ENCODE peak calls at places on chromosomes 5 and 9, in eight cellular contexts. U is Peyer's patch; F is kidney epithelial cell; H is astrocyte; C is CD8-positive, alpha-beta T cell; L is brain microvascular endothelial cell; V is endothelial cell of umbilical vein; A is ascending aorta. K is an unnamed sample.
A peak's percentile ranks its signal among the peaks of the same experiment; 100 is the strongest.

GRCh38 chr5:7754997-7755596 is 95.8 kb downstream of the CFAP90 start:
- DNase-seq in V (peak; percentile 25), U (no peak), C (no peak), F (no peak), H (no peak), A (no peak), L (peak; percentile 8), K (peak; percentile 49)

GRCh38 chr9:120735415-120736126 is 21.3 kb upstream of the MEGF9 start:
- DNase-seq in U (peak; percentile 42), C (no peak), V (no peak), A (no peak), L (no peak), F (no peak), H (no peak), K (peak; percentile 72)

GRCh38 chr9:105662184-105663104 is at the start of gene TAL2:
- DNase-seq in F (no peak), A (no peak), V (no peak), C (no peak), U (no peak), L (no peak), H (no peak), K (no peak)

GRCh38 chr9:96150324-96151023 is 151.5 kb downstream of the HSD17B3 start:
- DNase-seq in A (no peak), H (peak; percentile 12), F (no peak), C (peak; percentile 61), L (no peak), V (no peak), U (no peak), K (no peak)

GRCh38 chr9:20284601-20285289 is 337.6 kb downstream of the MLLT3 start:
- DNase-seq in A (no peak), V (no peak), C (no peak), F (no peak), H (no peak), U (no peak), L (no peak), K (peak; percentile 15)

GRCh38 chr9:98321269-98321668 is 65.8 kb upstream of the TBC1D2 start:
- DNase-seq in H (no peak), L (no peak), A (no peak), C (no peak), V (no peak), F (no peak), U (no peak), K (no peak)

GRCh38 chr5:163893301-163893700 is 387.9 kb downstream of the MAT2B start:
- DNase-seq in A (no peak), C (no peak), H (peak; percentile 42), F (no peak), U (no peak), V (no peak), L (no peak), K (peak; percentile 82)

GRCh38 chr9:128149951-128150593 is 819 bp downstream of the LCN2 start:
- DNase-seq in C (no peak), A (no peak), V (no peak), F (no peak), H (no peak), U (no peak), L (no peak), K (no peak)

GRCh38 chr9:2116073-2116472 is 100.9 kb downstream of the SMARCA2 start:
- DNase-seq in U (no peak), V (peak; percentile 17), C (no peak), A (no peak), F (no peak), L (peak; percentile 14), H (no peak), K (peak; percentile 23)

DNA sequence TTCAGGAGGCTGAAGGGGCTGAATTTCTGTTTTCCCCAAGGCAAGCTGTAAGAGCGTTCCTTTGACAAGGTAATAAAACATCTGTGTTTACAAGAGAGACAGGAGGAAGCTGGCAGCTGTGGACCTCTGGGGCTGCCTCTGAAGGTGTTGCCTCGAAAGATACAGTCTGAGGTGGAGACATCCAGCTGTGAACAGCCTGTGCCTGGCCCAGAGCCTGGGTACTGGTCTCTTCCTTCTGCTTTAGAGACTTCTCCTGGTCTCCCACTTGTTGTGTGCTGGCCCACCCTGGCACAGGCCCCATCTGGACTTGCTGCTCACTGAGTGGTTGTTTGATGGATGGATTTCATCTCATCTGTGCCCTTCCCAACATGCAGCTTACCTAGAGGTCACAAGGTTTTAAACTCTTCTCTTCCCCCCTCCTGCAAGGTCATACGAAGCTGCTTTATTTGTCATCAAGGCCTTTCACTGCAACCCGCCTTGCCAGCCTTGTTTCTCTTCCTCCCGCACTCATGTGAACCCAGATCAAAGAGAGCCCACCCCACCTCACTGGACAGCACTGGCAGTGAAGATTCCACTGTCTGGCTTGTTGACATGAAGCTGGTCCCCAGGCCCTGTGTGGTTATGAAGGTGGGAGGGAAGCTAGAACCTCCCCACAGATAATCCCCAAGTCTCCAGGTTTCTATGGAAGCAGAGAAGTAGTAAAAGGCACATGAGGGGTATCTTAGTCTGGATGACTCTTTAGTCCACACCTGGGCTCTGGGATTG is 35.0 kb upstream of the ALDH1B1 start:
- DNase-seq in U (no peak), C (no peak), A (no peak), H (no peak), F (no peak), L (no peak), V (no peak), K (no peak)
- TF ChIP-seq CTCF in U (no peak), C (no peak), A (no peak), H (no peak), F (no peak), L (no peak), V (no peak), K (no peak)

GRCh38 chr5:77180167-77181081 is 30.1 kb upstream of the PDE8B start:
- DNase-seq in V (no peak), L (no peak), F (no peak), C (no peak), A (no peak), U (no peak), H (no peak), K (no peak)

GRCh38 chr5:77176429-77176828 is 34.1 kb upstream of the PDE8B start:
- DNase-seq in A (no peak), H (no peak), F (no peak), U (no peak), V (no peak), L (no peak), C (no peak), K (no peak)

GRCh38 chr5:77175235-77175634 is 35.2 kb upstream of the PDE8B start:
- DNase-seq in F (no peak), L (no peak), C (no peak), V (no peak), A (no peak), U (no peak), H (no peak), K (no peak)

GRCh38 chr5:77174526-77174925 is 36.0 kb upstream of the PDE8B start:
- DNase-seq in A (no peak), L (no peak), V (no peak), C (no peak), H (no peak), F (no peak), U (no peak), K (no peak)

DNA sequence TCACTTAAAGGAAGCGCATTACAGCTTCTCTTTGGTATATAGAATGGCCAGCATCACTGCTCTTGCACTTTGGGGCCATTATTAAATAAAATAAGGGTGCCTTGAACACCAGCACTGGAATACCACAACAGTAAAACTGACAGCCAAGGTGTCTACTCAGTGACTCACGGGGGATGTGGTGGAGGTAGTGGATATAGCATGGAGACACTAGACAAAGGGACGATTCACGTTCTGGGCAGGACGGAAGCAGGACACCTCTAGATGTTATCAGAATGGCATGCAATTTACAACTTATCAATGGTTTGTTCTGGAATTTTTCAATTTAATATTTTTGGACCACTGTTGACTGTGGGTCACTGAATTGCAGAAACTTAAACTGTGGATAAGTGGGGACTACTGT is 32.9 kb upstream of the PDE8B start:
- DNase-seq in L (no peak), C (no peak), U (no peak), F (no peak), H (no peak), V (no peak), A (no peak), K (no peak)
- H3K27me3 ChIP-seq in L (peaks cover 3% of the 10 kb centered on the region), C (peaks cover 14% of the 10 kb centered on the region), U (no peaks in the 10 kb centered on the region), F (peaks cover 35% of the 10 kb centered on the region), H (peaks cover 34% of the 10 kb centered on the region), V (peaks cover 36% of the 10 kb centered on the region), A (no peaks in the 10 kb centered on the region), K (peaks cover 9% of the 10 kb centered on the region)

GRCh38 chr5:139402561-139403158 is 1.2 kb downstream of the SPATA24 start:
- DNase-seq in L (no peak), U (no peak), F (no peak), A (no peak), H (no peak), C (no peak), V (no peak), K (no peak)

GRCh38 chr5:139403418-139403786 is 487 bp downstream of the SPATA24 start:
- DNase-seq in C (no peak), U (no peak), L (no peak), A (no peak), V (no peak), F (no peak), H (no peak), K (no peak)

GRCh38 chr5:139403787-139404483 is at the start of gene SPATA24:
- DNase-seq in A (peak; percentile 94), H (peak; percentile 91), V (peak; percentile 98), F (peak; percentile 86), L (peak; percentile 97), U (peak; percentile 99), C (peak; percentile 99), K (peak; percentile 87)

GRCh38 chr5:139406960-139407359 is 3.1 kb upstream of the SPATA24 start:
- DNase-seq in A (no peak), C (no peak), H (no peak), F (no peak), V (no peak), U (no peak), L (no peak), K (no peak)

GRCh38 chr5:139404484-139404840 is 573 bp upstream of the SPATA24 start:
- DNase-seq in L (no peak), F (no peak), C (no peak), H (no peak), U (no peak), A (no peak), V (no peak), K (no peak)
- H3K4me3 ChIP-seq in L (peak overlapping the region; percentile 64), F (peak overlapping the region; percentile 15), C (peak overlapping the region; percentile 34), H (peak overlapping the region; percentile 65), U (peak overlapping the region; percentile 52), A (peak overlapping the region; percentile 61), V (peak overlapping the region; percentile 32), K (peak overlapping the region; percentile 42)

DNA sequence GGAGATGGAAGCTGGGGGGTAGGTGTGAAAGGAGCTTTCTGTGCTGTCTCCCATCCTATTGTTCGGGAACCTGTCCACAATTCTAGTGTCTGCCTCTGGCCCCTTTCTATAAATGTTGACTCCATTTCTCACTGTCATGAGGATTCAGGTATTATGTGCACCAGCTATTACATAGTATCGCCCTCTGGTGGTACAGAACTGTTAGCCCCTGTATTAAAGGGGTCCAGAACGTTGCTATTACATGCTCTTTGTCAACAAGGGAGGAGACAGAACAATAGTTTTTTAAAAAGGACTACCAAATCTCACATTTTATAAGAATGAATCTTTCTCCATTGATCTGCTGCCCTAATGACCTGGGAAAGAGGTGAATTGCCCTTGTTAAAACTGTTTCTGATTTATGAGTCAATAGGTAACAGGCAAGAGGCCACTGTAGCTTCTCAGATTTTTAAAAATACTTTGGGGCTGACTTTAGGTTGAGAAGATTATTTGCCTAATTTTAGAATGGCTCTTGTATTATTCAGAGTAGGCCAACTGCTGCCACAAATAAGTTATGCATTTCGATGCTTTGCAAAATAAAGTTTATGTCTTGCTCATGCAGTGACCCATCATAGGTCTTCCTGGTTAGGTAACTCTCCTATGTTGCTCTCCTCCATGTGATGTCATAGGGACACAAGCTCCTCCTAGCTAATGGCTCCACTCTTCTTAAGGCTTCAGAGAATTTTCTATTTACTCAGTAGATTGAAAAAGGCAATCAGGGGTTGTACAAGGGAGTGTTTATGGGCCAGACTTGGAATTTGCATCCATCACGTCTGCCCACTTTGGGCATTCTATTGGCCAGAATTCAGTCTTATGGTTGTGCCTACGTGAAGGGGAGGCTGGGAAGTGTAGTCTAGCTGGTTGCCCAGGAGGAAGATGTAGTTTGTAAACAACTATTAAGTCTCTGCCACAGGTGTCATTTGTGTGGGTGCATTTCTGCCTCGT is 20.8 kb downstream of the DCANP1 start:
- DNase-seq in V (peak; percentile 57), C (no peak), L (peak; percentile 49), A (no peak), H (peak; percentile 25), F (no peak), U (no peak), K (peak; percentile 68)
- TF ChIP-seq CTCF in V (peak; percentile 72), C (peak; percentile 70), L (peak; percentile 80), A (peak; percentile 34), H (peak; percentile 84), F (peak; percentile 79), U (peak; percentile 63), K (peak; percentile 71)